ENCODE peak calls at places on chromosomes 1 and 21, in six cellular contexts. E is prostate gland; K is GM10248; V is mesothelial cell of epicardium; W is CD8-positive, alpha-beta T cell; D is foreskin keratinocyte. Q is an unnamed sample.

GRCh38 chr1:204128964-204129896 is 22.6 kb downstream of the ETNK2 start:
- DNase-seq in E (peak), K (peak), V (peak), W (peak), D (peak), Q (peak)

GRCh38 chr1:62275095-62275494 is 44.1 kb downstream of the KANK4 start:
- DNase-seq in E (no peak), K (no peak), V (no peak), W (no peak), D (no peak), Q (no peak)

GRCh38 chr1:3634059-3634800 is 9.4 kb downstream of the TPRG1L start:
- DNase-seq in E (no peak), K (no peak), V (no peak), W (no peak), D (no peak), Q (no peak)

GRCh38 chr1:199295102-199295501 is 656.3 kb downstream of the PTPRC start:
- DNase-seq in E (no peak), K (no peak), V (no peak), W (no peak), D (no peak), Q (no peak)

GRCh38 chr1:85606414-85606800 is 25.8 kb downstream of the CCN1 start:
- DNase-seq in E (no peak), K (no peak), V (no peak), W (no peak), D (peak), Q (no peak)

GRCh38 chr1:20375563-20375962 is 84.9 kb downstream of the VWA5B1 start:
- DNase-seq in E (no peak), K (no peak), V (no peak), W (no peak), D (no peak), Q (no peak)

GRCh38 chr1:40305451-40305850 is 11.6 kb downstream of the COL9A2 start:
- DNase-seq in E (no peak), K (no peak), V (no peak), W (no peak), D (peak), Q (no peak)

GRCh38 chr1:15013767-15014166 is 139.8 kb upstream of the TMEM51 start:
- DNase-seq in E (no peak), K (no peak), V (no peak), W (no peak), D (no peak), Q (no peak)

GRCh38 chr1:19081218-19081893 is 124.9 kb upstream of the IFFO2 start:
- DNase-seq in E (no peak), K (no peak), V (no peak), W (no peak), D (no peak), Q (no peak)

GRCh38 chr1:100277866-100278265 is 11.8 kb downstream of the RTCA start:
- DNase-seq in E (no peak), K (no peak), V (no peak), W (no peak), D (no peak), Q (no peak)

GRCh38 chr1:30746212-30747027 is 11.2 kb downstream of the LAPTM5 start:
- DNase-seq in E (no peak), K (no peak), V (no peak), W (no peak), D (no peak), Q (no peak)

GRCh38 chr1:8352471-8352845 is 34.5 kb downstream of the SLC45A1 start:
- DNase-seq in E (no peak), K (no peak), V (no peak), W (no peak), D (no peak), Q (no peak)

GRCh38 chr1:54047384-54048315 is 5.4 kb downstream of the TMEM59 start:
- DNase-seq in E (no peak), K (peak), V (no peak), W (no peak), D (no peak), Q (no peak)

GRCh38 chr1:180909005-180909414 is 3.7 kb upstream of the KIAA1614 start:
- DNase-seq in E (no peak), K (peak), V (no peak), W (no peak), D (no peak), Q (no peak)

GRCh38 chr1:8040586-8040985 is 14.5 kb upstream of the ERRFI1 start:
- DNase-seq in E (peak), K (no peak), V (no peak), W (no peak), D (peak), Q (no peak)

GRCh38 chr1:109959974-109960744 is 24.4 kb upstream of the AHCYL1 start:
- DNase-seq in E (no peak), K (no peak), V (no peak), W (no peak), D (no peak), Q (no peak)

GRCh38 chr1:234933475-234933874 is 195.2 kb downstream of the TOMM20 start:
- DNase-seq in E (no peak), K (peak), V (no peak), W (no peak), D (peak), Q (no peak)

GRCh38 chr1:17564458-17565393 is 25.2 kb downstream of the ARHGEF10L start:
- DNase-seq in E (peak), K (no peak), V (no peak), W (no peak), D (no peak), Q (no peak)

GRCh38 chr1:206608108-206608698 is 4.1 kb downstream of the EIF2D start:
- DNase-seq in E (no peak), K (peak), V (no peak), W (no peak), D (no peak), Q (no peak)

GRCh38 chr1:58884706-58885661 is 101.1 kb upstream of the JUN start:
- DNase-seq in E (peak), K (no peak), V (no peak), W (no peak), D (no peak), Q (no peak)

GRCh38 chr1:235402457-235403200 is 35.4 kb downstream of the TBCE start:
- DNase-seq in E (no peak), K (no peak), V (no peak), W (no peak), D (no peak), Q (no peak)

GRCh38 chr1:196897158-196897828 is 9.4 kb downstream of the CFHR4 start:
- DNase-seq in E (no peak), K (no peak), V (no peak), W (no peak), D (no peak), Q (no peak)

GRCh38 chr1:210565316-210565715 is 236.6 kb downstream of the HHAT start:
- DNase-seq in E (no peak), K (no peak), V (no peak), W (no peak), D (no peak), Q (no peak)

GRCh38 chr1:185813401-185813979 is 79.3 kb downstream of the HMCN1 start:
- DNase-seq in E (no peak), K (no peak), V (no peak), W (no peak), D (peak), Q (no peak)

GRCh38 chr1:154745286-154745731 is 124.8 kb downstream of the KCNN3 start:
- DNase-seq in E (no peak), K (no peak), V (no peak), W (no peak), D (no peak), Q (no peak)

GRCh38 chr1:225688345-225688744 is 35.4 kb upstream of the ENAH start:
- DNase-seq in E (no peak), K (no peak), V (no peak), W (no peak), D (no peak), Q (no peak)

GRCh38 chr21:34144224-34144623 is 70.8 kb downstream of the MRPS6 start:
- DNase-seq in E (no peak), K (no peak), V (no peak), W (no peak), D (no peak), Q (no peak)

GRCh38 chr1:232273071-232273470 is 356.9 kb downstream of the SIPA1L2 start:
- DNase-seq in E (no peak), K (no peak), V (no peak), W (no peak), D (no peak), Q (no peak)

GRCh38 chr1:95311006-95311405 is 77.0 kb downstream of the RWDD3 start:
- DNase-seq in E (no peak), K (no peak), V (no peak), W (no peak), D (peak), Q (no peak)

GRCh38 chr1:95311762-95312161 is 77.8 kb downstream of the RWDD3 start:
- DNase-seq in E (no peak), K (no peak), V (no peak), W (no peak), D (no peak), Q (no peak)

GRCh38 chr1:95312181-95312580 is 78.2 kb downstream of the RWDD3 start:
- DNase-seq in E (no peak), K (no peak), V (no peak), W (no peak), D (no peak), Q (no peak)

GRCh38 chr1:95308276-95308675 is 74.3 kb downstream of the RWDD3 start:
- DNase-seq in E (no peak), K (no peak), V (no peak), W (no peak), D (no peak), Q (no peak)

GRCh38 chr1:95309031-95309459 is 75.0 kb downstream of the RWDD3 start:
- DNase-seq in E (peak), K (no peak), V (no peak), W (no peak), D (peak), Q (no peak)
- TF ChIP-seq CTCF in E (peak), K (peak), V (peak), W (no peak), D (peak), Q (peak)

DNA sequence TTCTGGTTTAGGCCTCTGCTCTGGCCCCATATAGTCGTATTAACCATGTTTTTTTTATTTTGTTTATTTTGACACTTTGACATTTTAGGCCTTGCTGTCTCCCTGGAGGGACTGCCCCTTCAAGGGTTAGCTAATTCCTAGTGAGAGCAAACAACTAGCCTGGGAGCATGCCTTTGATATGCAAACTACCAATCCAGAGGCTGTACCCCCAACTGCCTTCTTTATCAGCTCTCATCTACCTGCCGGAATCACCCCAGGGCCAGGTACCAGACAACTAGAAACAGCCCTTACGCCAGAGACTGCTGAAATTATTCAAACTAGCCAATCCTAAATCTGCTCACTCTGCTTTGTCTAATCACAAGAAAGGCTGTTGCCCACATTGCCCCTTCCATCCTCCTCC is 13.0 kb upstream of the ST6GALNAC5 start:
- DNase-seq in E (no peak), K (no peak), V (no peak), W (no peak), D (no peak), Q (no peak)
- TF ChIP-seq CTCF in E (no peak), K (no peak), V (no peak), W (no peak), D (no peak), Q (no peak)

GRCh38 chr1:36876990-36877389 is 157.3 kb downstream of the GRIK3 start:
- DNase-seq in E (no peak), K (no peak), V (no peak), W (no peak), D (no peak), Q (no peak)
- TF ChIP-seq CTCF in E (no peak), K (no peak), V (no peak), W (no peak), D (no peak), Q (no peak)

GRCh38 chr21:16590186-16590585 is 860.4 kb downstream of the USP25 start:
- DNase-seq in E (no peak), K (no peak), V (no peak), W (no peak), D (no peak), Q (no peak)

GRCh38 chr21:16590658-16591057 is 860.9 kb downstream of the USP25 start:
- DNase-seq in E (no peak), K (no peak), V (no peak), W (no peak), D (no peak), Q (no peak)

GRCh38 chr21:16589499-16589898 is 859.7 kb downstream of the USP25 start:
- DNase-seq in E (no peak), K (no peak), V (no peak), W (no peak), D (no peak), Q (no peak)

GRCh38 chr21:16594191-16594590 is 864.4 kb downstream of the USP25 start:
- DNase-seq in E (no peak), K (no peak), V (no peak), W (no peak), D (peak), Q (no peak)

DNA sequence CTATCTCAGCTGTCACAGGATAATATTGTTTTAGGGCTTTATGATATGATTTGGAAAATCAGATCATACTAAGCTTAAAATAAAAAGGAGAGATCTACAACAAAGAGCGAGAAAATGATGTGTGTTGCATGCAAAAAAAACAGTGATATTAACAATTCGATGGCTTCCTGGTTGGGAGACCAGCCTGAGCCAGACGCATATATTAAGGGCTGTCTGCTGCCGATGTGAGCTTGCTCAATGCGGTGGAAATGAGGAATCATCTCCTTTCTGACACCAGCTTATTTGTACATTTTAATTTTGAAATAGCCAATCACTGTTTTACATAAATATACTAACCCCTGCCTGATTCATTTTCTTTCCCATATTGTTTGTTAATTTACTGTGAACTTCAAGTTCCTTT is 862.6 kb downstream of the USP25 start:
- DNase-seq in E (no peak), K (no peak), V (no peak), W (no peak), D (no peak), Q (no peak)
- TF ChIP-seq CTCF in E (no peak), K (no peak), V (no peak), W (no peak), D (no peak), Q (no peak)

DNA sequence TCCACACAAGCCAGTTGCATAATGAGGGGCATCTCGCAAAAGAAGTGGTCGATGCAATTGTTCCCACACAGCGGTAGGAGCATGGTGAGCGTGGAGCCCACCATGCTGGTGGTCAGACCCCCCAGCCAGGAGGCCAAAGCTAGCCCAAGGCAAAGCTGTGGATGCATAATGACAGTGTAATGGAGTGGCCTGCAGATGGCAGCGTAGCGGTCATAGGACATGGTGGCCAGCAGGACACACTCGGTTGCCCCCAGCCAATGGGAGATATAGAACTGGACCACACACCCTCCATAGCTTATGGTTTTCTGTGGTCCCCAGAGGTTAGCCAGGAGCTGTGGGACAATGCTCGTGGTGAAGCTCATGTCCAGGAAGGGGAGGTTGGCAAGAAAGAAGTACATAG is 4.3 kb downstream of the OR2C3 start:
- DNase-seq in E (no peak), K (no peak), V (no peak), W (no peak), D (no peak), Q (no peak)
- TF ChIP-seq CTCF in E (no peak), K (no peak), V (no peak), W (no peak), D (no peak), Q (no peak)